ENCODE peak calls at places on chromosomes 5 and 9, in four cellular contexts. Q is CD4-positive, CD25-positive, alpha-beta regulatory T cell; Z is coronary artery; L is HCT116. B is an unnamed sample.

GRCh38 chr5:175710361-175710760 is 52.5 kb downstream of the HRH2 start:
- DNase-seq in Q (no peak), Z (no peak), L (no peak), B (no peak)

GRCh38 chr5:113020461-113021273 is 44.1 kb downstream of the DCP2 start:
- DNase-seq in Q (no peak), Z (no peak), L (peak), B (peak)

GRCh38 chr9:98410185-98410697 is 154.8 kb upstream of the TBC1D2 start:
- DNase-seq in Q (no peak), Z (no peak), L (no peak), B (peak)

GRCh38 chr9:29945012-29945411 is 2371.7 kb upstream of the C9orf72 start:
- DNase-seq in Q (no peak), Z (no peak), L (no peak), B (no peak)

GRCh38 chr5:16834029-16834428 is 102.1 kb downstream of the MYO10 start:
- DNase-seq in Q (no peak), Z (no peak), L (no peak), B (no peak)

GRCh38 chr9:27534131-27534530 is 4.5 kb upstream of the MOB3B start:
- DNase-seq in Q (no peak), Z (no peak), L (no peak), B (no peak)

GRCh38 chr9:81377310-81377709 is 312.0 kb downstream of the TLE1 start:
- DNase-seq in Q (no peak), Z (no peak), L (no peak), B (no peak)

GRCh38 chr5:39459091-39459490 is 34.3 kb upstream of the DAB2 start:
- DNase-seq in Q (no peak), Z (no peak), L (no peak), B (no peak)

GRCh38 chr9:72006481-72006880 is 53.9 kb downstream of the C9orf57 start:
- DNase-seq in Q (no peak), Z (no peak), L (no peak), B (no peak)

GRCh38 chr5:3896098-3896497 is 300.5 kb downstream of the IRX1 start:
- DNase-seq in Q (no peak), Z (no peak), L (no peak), B (no peak)

GRCh38 chr5:59264641-59265245 is 628.8 kb downstream of the PDE4D start:
- DNase-seq in Q (no peak), Z (no peak), L (no peak), B (no peak)

GRCh38 chr9:19036611-19037010 is 3.6 kb upstream of the SAXO1 start:
- DNase-seq in Q (no peak), Z (no peak), L (no peak), B (no peak)

GRCh38 chr5:59716029-59716428 is 177.5 kb downstream of the PDE4D start:
- DNase-seq in Q (no peak), Z (no peak), L (no peak), B (no peak)

GRCh38 chr5:172658391-172658790 is 17.3 kb downstream of the NEURL1B start:
- DNase-seq in Q (no peak), Z (no peak), L (no peak), B (no peak)

GRCh38 chr9:17082343-17082742 is 52.5 kb upstream of the CNTLN start:
- DNase-seq in Q (no peak), Z (no peak), L (no peak), B (no peak)

GRCh38 chr9:123933401-123933800 is 3.5 kb upstream of the DENND1A start:
- DNase-seq in Q (no peak), Z (no peak), L (peak), B (no peak)

GRCh38 chr5:1639757-1640156 is 116.0 kb upstream of the LPCAT1 start:
- DNase-seq in Q (no peak), Z (peak), L (no peak), B (no peak)

GRCh38 chr9:107946364-107947137 is 457.0 kb upstream of the KLF4 start:
- DNase-seq in Q (no peak), Z (no peak), L (no peak), B (no peak)

GRCh38 chr9:134422301-134422700 is 96.0 kb downstream of the RXRA start:
- DNase-seq in Q (no peak), Z (no peak), L (no peak), B (no peak)

GRCh38 chr5:122195784-122196394 is 66.5 kb downstream of the ZNF474 start:
- DNase-seq in Q (no peak), Z (no peak), L (peak), B (no peak)

GRCh38 chr5:313265-313664 is 8.2 kb upstream of the AHRR start:
- DNase-seq in Q (no peak), Z (no peak), L (no peak), B (no peak)

GRCh38 chr5:26310415-26310814 is 728.0 kb downstream of the CDH9 start:
- DNase-seq in Q (no peak), Z (no peak), L (no peak), B (no peak)

GRCh38 chr5:137957948-137958347 is 68.7 kb downstream of the PKD2L2 start:
- DNase-seq in Q (no peak), Z (no peak), L (no peak), B (no peak)

GRCh38 chr5:25950681-25951080 is 1087.7 kb downstream of the CDH9 start:
- DNase-seq in Q (no peak), Z (no peak), L (no peak), B (no peak)

GRCh38 chr5:177568326-177568725 is 14.0 kb upstream of the FAM193B start:
- DNase-seq in Q (no peak), Z (no peak), L (no peak), B (no peak)

GRCh38 chr9:130952065-130952762 is 13.2 kb upstream of the FIBCD1 start:
- DNase-seq in Q (no peak), Z (no peak), L (no peak), B (no peak)
- H3K4me3 ChIP-seq in Q (no peak), Z (no peak), L (no peak), B (no peak)

GRCh38 chr9:137415451-137415850 is 7.5 kb downstream of the EXD3 start:
- DNase-seq in Q (no peak), Z (no peak), L (no peak), B (no peak)

GRCh38 chr9:137416006-137416562 is 6.9 kb downstream of the EXD3 start:
- DNase-seq in Q (no peak), Z (no peak), L (no peak), B (no peak)

GRCh38 chr9:137416563-137417151 is 6.3 kb downstream of the EXD3 start:
- DNase-seq in Q (no peak), Z (no peak), L (no peak), B (no peak)

GRCh38 chr9:137421838-137422667 is 909 bp downstream of the EXD3 start:
- DNase-seq in Q (no peak), Z (no peak), L (no peak), B (no peak)

GRCh38 chr9:137417161-137418021 is 5.6 kb downstream of the EXD3 start:
- DNase-seq in Q (no peak), Z (no peak), L (no peak), B (no peak)
- H3K4me3 ChIP-seq in Q (no peak), Z (peak), L (no peak), B (no peak)

GRCh38 chr5:132807163-132807838 is 5.8 kb upstream of the SOWAHA start:
- DNase-seq in Q (no peak), Z (no peak), L (peak), B (no peak)
- H3K4me3 ChIP-seq in Q (no peak), Z (no peak), L (no peak), B (no peak)

DNA sequence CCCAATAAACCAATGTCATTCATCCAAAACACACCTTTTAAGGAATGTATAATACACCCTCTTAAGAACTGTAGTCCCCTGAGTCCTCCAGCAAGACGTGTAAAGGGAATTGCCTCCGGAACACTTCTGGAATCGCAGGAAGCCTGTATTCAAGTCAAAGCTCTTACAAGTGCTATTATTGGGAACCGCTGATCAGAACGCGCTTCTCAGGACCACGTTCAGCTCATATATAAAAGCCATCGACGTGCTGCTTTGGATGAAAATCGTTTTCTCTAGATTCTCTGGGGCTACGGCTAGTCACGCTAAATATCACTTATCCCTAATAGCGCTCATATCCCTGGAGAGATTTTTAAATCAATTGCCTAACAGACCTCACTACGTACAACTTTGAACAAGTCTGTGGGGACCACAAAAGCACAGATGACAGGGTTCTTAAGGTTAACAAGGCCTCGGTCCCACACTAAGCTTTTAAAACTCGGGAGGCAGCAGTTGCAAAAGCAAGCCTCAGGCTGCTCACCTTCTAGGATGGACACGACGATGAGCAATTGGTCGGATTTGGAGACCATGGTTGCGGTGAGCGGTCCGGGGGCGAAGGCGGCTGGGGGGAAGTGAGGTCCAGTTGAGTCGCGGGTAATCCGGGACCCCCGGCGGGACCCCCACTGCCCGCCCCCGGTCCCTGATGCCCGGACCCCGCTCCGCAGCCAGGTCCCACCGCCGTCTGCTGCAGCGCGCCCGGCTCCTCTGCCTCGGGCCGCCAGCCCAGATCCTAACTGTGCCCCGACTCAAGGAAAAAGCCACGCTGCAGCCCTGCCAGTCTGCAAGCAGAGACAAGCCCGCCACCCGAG is 548 bp downstream of the CEP120 start:
- DNase-seq in Q (no peak), Z (no peak), L (no peak), B (peak)
- H3K4me3 ChIP-seq in Q (peak), Z (peak), L (peak), B (peak)

GRCh38 chr5:135036405-135036804 is 2.4 kb upstream of the PITX1 start:
- DNase-seq in Q (no peak), Z (no peak), L (no peak), B (no peak)

GRCh38 chr5:135038202-135038828 is 4.3 kb upstream of the PITX1 start:
- DNase-seq in Q (no peak), Z (no peak), L (no peak), B (no peak)

GRCh38 chr5:135035678-135036030 is 1.6 kb upstream of the PITX1 start:
- DNase-seq in Q (no peak), Z (no peak), L (no peak), B (no peak)

GRCh38 chr5:135038829-135039525 is 4.9 kb upstream of the PITX1 start:
- DNase-seq in Q (no peak), Z (no peak), L (no peak), B (no peak)

GRCh38 chr5:135037519-135038201 is 3.6 kb upstream of the PITX1 start:
- DNase-seq in Q (no peak), Z (no peak), L (no peak), B (no peak)
- H3K4me3 ChIP-seq in Q (no peak), Z (no peak), L (no peak), B (no peak)

GRCh38 chr9:35158501-35159280 is 3.1 kb upstream of the UNC13B start:
- DNase-seq in Q (no peak), Z (no peak), L (no peak), B (peak)

GRCh38 chr9:35164711-35165110 is 2.9 kb downstream of the UNC13B start:
- DNase-seq in Q (no peak), Z (no peak), L (no peak), B (no peak)

GRCh38 chr9:35163413-35163812 is 1.6 kb downstream of the UNC13B start:
- DNase-seq in Q (no peak), Z (no peak), L (no peak), B (no peak)

GRCh38 chr9:35161713-35162604 is at the start of gene UNC13B:
- DNase-seq in Q (peak), Z (peak), L (peak), B (peak)

GRCh38 chr9:35162605-35163315 is 951 bp downstream of the UNC13B start:
- DNase-seq in Q (no peak), Z (no peak), L (no peak), B (peak)
- H3K4me3 ChIP-seq in Q (peak), Z (peak), L (peak), B (peak)

DNA sequence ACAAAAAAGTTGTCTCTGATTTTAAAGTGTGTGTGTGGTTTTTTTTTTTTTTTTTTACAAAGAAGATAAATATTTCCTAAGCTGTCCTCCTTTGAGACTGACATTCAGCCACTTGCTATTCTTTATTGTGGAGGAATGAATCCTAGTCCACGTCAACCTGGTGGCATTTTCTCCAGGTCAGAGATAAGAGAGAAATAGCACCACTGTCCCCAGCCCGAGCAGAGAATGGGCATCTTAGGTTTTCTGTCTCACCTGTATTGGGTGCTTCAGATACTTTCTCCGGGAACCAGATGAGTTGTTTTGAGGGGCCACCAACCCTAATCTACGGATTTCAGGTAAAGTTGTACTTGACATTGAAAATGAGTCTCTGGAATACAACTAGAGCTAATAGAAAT is 1.4 kb downstream of the ITGA2 start:
- DNase-seq in Q (no peak), Z (no peak), L (no peak), B (no peak)
- H3K4me3 ChIP-seq in Q (no peak), Z (peak), L (peak), B (no peak)

GRCh38 chr5:111675540-111675939 is 81.5 kb downstream of the NREP start:
- DNase-seq in Q (no peak), Z (no peak), L (no peak), B (no peak)
- H3K4me3 ChIP-seq in Q (no peak), Z (no peak), L (no peak), B (no peak)

GRCh38 chr5:151174612-151175101 is 17.1 kb upstream of the ANXA6 start:
- DNase-seq in Q (no peak), Z (no peak), L (no peak), B (no peak)
- H3K4me3 ChIP-seq in Q (no peak), Z (no peak), L (no peak), B (no peak)